ENCODE peak calls at places on chromosomes 16 and 17, in seven cellular contexts. One of them, this sample, is unnamed.

GRCh38 chr17:38773258-38773657 is 20.7 kb downstream of the PSMB3 start:
- DNase-seq in transverse colon: no peak
- DNase-seq in cardiac muscle cell: no peak
- DNase-seq in left ventricle myocardium inferior: no peak
- DNase-seq in A549: no peak
- DNase-seq in Caco-2: no peak
- DNase-seq in lower leg skin: no peak
- DNase-seq in this sample: no peak

GRCh38 chr17:35932576-35932975 is 2.0 kb upstream of the RDM1 start:
- DNase-seq in transverse colon: no peak
- DNase-seq in cardiac muscle cell: peak; percentile 62
- DNase-seq in left ventricle myocardium inferior: no peak
- DNase-seq in A549: no peak
- DNase-seq in Caco-2: no peak
- DNase-seq in lower leg skin: no peak
- DNase-seq in this sample: no peak

GRCh38 chr17:75587718-75588545 is at the start of gene MYO15B:
- DNase-seq in transverse colon: peak; percentile 71
- DNase-seq in cardiac muscle cell: peak; percentile 62
- DNase-seq in left ventricle myocardium inferior: peak; percentile 72
- DNase-seq in A549: no peak
- DNase-seq in Caco-2: no peak
- DNase-seq in lower leg skin: peak; percentile 91
- DNase-seq in this sample: no peak

GRCh38 chr17:13204607-13205237 is 186.9 kb upstream of the ELAC2 start:
- DNase-seq in transverse colon: no peak
- DNase-seq in cardiac muscle cell: no peak
- DNase-seq in left ventricle myocardium inferior: no peak
- DNase-seq in A549: no peak
- DNase-seq in Caco-2: peak; percentile 27
- DNase-seq in lower leg skin: no peak
- DNase-seq in this sample: no peak

GRCh38 chr17:75241502-75241901 is 19.9 kb downstream of the GGA3 start:
- DNase-seq in transverse colon: no peak
- DNase-seq in cardiac muscle cell: no peak
- DNase-seq in left ventricle myocardium inferior: no peak
- DNase-seq in A549: no peak
- DNase-seq in Caco-2: no peak
- DNase-seq in lower leg skin: no peak
- DNase-seq in this sample: no peak

GRCh38 chr17:15262291-15263205 is 2.6 kb downstream of the PMP22 start:
- DNase-seq in transverse colon: peak; percentile 85
- DNase-seq in cardiac muscle cell: peak; percentile 89
- DNase-seq in left ventricle myocardium inferior: peak; percentile 92
- DNase-seq in A549: peak; percentile 98
- DNase-seq in Caco-2: peak; percentile 46
- DNase-seq in lower leg skin: peak; percentile 97
- DNase-seq in this sample: peak; percentile 84

GRCh38 chr17:67137860-67138259 is 93.5 kb downstream of the CACNG1 start:
- DNase-seq in transverse colon: no peak
- DNase-seq in cardiac muscle cell: no peak
- DNase-seq in left ventricle myocardium inferior: no peak
- DNase-seq in A549: no peak
- DNase-seq in Caco-2: no peak
- DNase-seq in lower leg skin: no peak
- DNase-seq in this sample: no peak

GRCh38 chr16:14564323-14564722 is 65.7 kb downstream of the PARN start:
- DNase-seq in transverse colon: peak; percentile 54
- DNase-seq in cardiac muscle cell: no peak
- DNase-seq in left ventricle myocardium inferior: no peak
- DNase-seq in A549: peak; percentile 29
- DNase-seq in Caco-2: no peak
- DNase-seq in lower leg skin: no peak
- DNase-seq in this sample: no peak

GRCh38 chr16:30775381-30776099 is 11.5 kb downstream of the ZNF629 start:
- DNase-seq in transverse colon: peak; percentile 83
- DNase-seq in cardiac muscle cell: peak; percentile 86
- DNase-seq in left ventricle myocardium inferior: peak; percentile 87
- DNase-seq in A549: peak; percentile 88
- DNase-seq in Caco-2: peak; percentile 86
- DNase-seq in lower leg skin: peak; percentile 94
- DNase-seq in this sample: peak; percentile 83

GRCh38 chr17:30095507-30096244 is 20.9 kb upstream of the NSRP1 start:
- DNase-seq in transverse colon: no peak
- DNase-seq in cardiac muscle cell: peak; percentile 84
- DNase-seq in left ventricle myocardium inferior: no peak
- DNase-seq in A549: peak; percentile 79
- DNase-seq in Caco-2: no peak
- DNase-seq in lower leg skin: no peak
- DNase-seq in this sample: peak; percentile 82

GRCh38 chr16:11183035-11183812 is 72.8 kb downstream of the SOCS1 start:
- DNase-seq in transverse colon: peak; percentile 30
- DNase-seq in cardiac muscle cell: no peak
- DNase-seq in left ventricle myocardium inferior: no peak
- DNase-seq in A549: no peak
- DNase-seq in Caco-2: no peak
- DNase-seq in lower leg skin: no peak
- DNase-seq in this sample: no peak

GRCh38 chr16:70250748-70251650 is 741 bp downstream of the EXOSC6 start:
- DNase-seq in transverse colon: peak; percentile 51
- DNase-seq in cardiac muscle cell: peak; percentile 65
- DNase-seq in left ventricle myocardium inferior: no peak
- DNase-seq in A549: peak; percentile 61
- DNase-seq in Caco-2: peak; percentile 64
- DNase-seq in lower leg skin: peak; percentile 75
- DNase-seq in this sample: peak; percentile 28

GRCh38 chr17:63928172-63928666 is 3.9 kb downstream of the CD79B start:
- DNase-seq in transverse colon: no peak
- DNase-seq in cardiac muscle cell: no peak
- DNase-seq in left ventricle myocardium inferior: peak; percentile 6
- DNase-seq in A549: no peak
- DNase-seq in Caco-2: no peak
- DNase-seq in lower leg skin: no peak
- DNase-seq in this sample: no peak

GRCh38 chr16:17389392-17389791 is 81.4 kb downstream of the XYLT1 start:
- DNase-seq in transverse colon: no peak
- DNase-seq in cardiac muscle cell: no peak
- DNase-seq in left ventricle myocardium inferior: no peak
- DNase-seq in A549: no peak
- DNase-seq in Caco-2: no peak
- DNase-seq in lower leg skin: no peak
- DNase-seq in this sample: peak; percentile 87

GRCh38 chr16:12287796-12288536 is 311.4 kb downstream of the SNX29 start:
- DNase-seq in transverse colon: no peak
- DNase-seq in cardiac muscle cell: no peak
- DNase-seq in left ventricle myocardium inferior: no peak
- DNase-seq in A549: no peak
- DNase-seq in Caco-2: no peak
- DNase-seq in lower leg skin: no peak
- DNase-seq in this sample: no peak

GRCh38 chr17:37162800-37163199 is 213.0 kb upstream of the C17orf78 start:
- DNase-seq in transverse colon: no peak
- DNase-seq in cardiac muscle cell: no peak
- DNase-seq in left ventricle myocardium inferior: no peak
- DNase-seq in A549: no peak
- DNase-seq in Caco-2: no peak
- DNase-seq in lower leg skin: no peak
- DNase-seq in this sample: no peak
- TF ChIP-seq CTCF in transverse colon: no peak
- TF ChIP-seq CTCF in cardiac muscle cell: no peak
- TF ChIP-seq CTCF in left ventricle myocardium inferior: no peak
- TF ChIP-seq CTCF in A549: no peak
- TF ChIP-seq CTCF in Caco-2: no peak
- TF ChIP-seq CTCF in lower leg skin: no peak
- TF ChIP-seq CTCF in this sample: no peak

GRCh38 chr16:49556252-49557069 is 182.9 kb downstream of the C16orf78 start:
- DNase-seq in transverse colon: no peak
- DNase-seq in cardiac muscle cell: peak; percentile 65
- DNase-seq in left ventricle myocardium inferior: no peak
- DNase-seq in A549: peak; percentile 31
- DNase-seq in Caco-2: no peak
- DNase-seq in lower leg skin: no peak
- DNase-seq in this sample: no peak
- TF ChIP-seq CTCF in transverse colon: peak; percentile 34
- TF ChIP-seq CTCF in cardiac muscle cell: peak; percentile 69
- TF ChIP-seq CTCF in left ventricle myocardium inferior: peak; percentile 68
- TF ChIP-seq CTCF in A549: peak; percentile 24
- TF ChIP-seq CTCF in Caco-2: peak; percentile 73
- TF ChIP-seq CTCF in lower leg skin: no peak
- TF ChIP-seq CTCF in this sample: peak; percentile 45

GRCh38 chr16:6570520-6570919 is 762.1 kb upstream of the RBFOX1 start:
- DNase-seq in transverse colon: no peak
- DNase-seq in cardiac muscle cell: no peak
- DNase-seq in left ventricle myocardium inferior: no peak
- DNase-seq in A549: no peak
- DNase-seq in Caco-2: no peak
- DNase-seq in lower leg skin: no peak
- DNase-seq in this sample: no peak

GRCh38 chr16:6571044-6571443 is 761.6 kb upstream of the RBFOX1 start:
- DNase-seq in transverse colon: no peak
- DNase-seq in cardiac muscle cell: no peak
- DNase-seq in left ventricle myocardium inferior: no peak
- DNase-seq in A549: no peak
- DNase-seq in Caco-2: no peak
- DNase-seq in lower leg skin: no peak
- DNase-seq in this sample: no peak

GRCh38 chr16:6576646-6577045 is 756.0 kb upstream of the RBFOX1 start:
- DNase-seq in transverse colon: no peak
- DNase-seq in cardiac muscle cell: no peak
- DNase-seq in left ventricle myocardium inferior: no peak
- DNase-seq in A549: no peak
- DNase-seq in Caco-2: no peak
- DNase-seq in lower leg skin: no peak
- DNase-seq in this sample: no peak

GRCh38 chr16:6574146-6574545 is 758.5 kb upstream of the RBFOX1 start:
- DNase-seq in transverse colon: no peak
- DNase-seq in cardiac muscle cell: no peak
- DNase-seq in left ventricle myocardium inferior: no peak
- DNase-seq in A549: no peak
- DNase-seq in Caco-2: no peak
- DNase-seq in lower leg skin: no peak
- DNase-seq in this sample: no peak

GRCh38 chr16:6573577-6573976 is 759.1 kb upstream of the RBFOX1 start:
- DNase-seq in transverse colon: peak; percentile 28
- DNase-seq in cardiac muscle cell: no peak
- DNase-seq in left ventricle myocardium inferior: peak; percentile 14
- DNase-seq in A549: no peak
- DNase-seq in Caco-2: peak; percentile 35
- DNase-seq in lower leg skin: no peak
- DNase-seq in this sample: no peak
- TF ChIP-seq CTCF in transverse colon: no peak
- TF ChIP-seq CTCF in cardiac muscle cell: no peak
- TF ChIP-seq CTCF in left ventricle myocardium inferior: peak; percentile 23
- TF ChIP-seq CTCF in A549: no peak
- TF ChIP-seq CTCF in Caco-2: peak; percentile 32
- TF ChIP-seq CTCF in lower leg skin: no peak
- TF ChIP-seq CTCF in this sample: no peak

GRCh38 chr16:88701541-88702363 is 4.5 kb downstream of the RNF166 start:
- DNase-seq in transverse colon: no peak
- DNase-seq in cardiac muscle cell: no peak
- DNase-seq in left ventricle myocardium inferior: no peak
- DNase-seq in A549: no peak
- DNase-seq in Caco-2: no peak
- DNase-seq in lower leg skin: no peak
- DNase-seq in this sample: no peak
- TF ChIP-seq CTCF in transverse colon: no peak
- TF ChIP-seq CTCF in cardiac muscle cell: no peak
- TF ChIP-seq CTCF in left ventricle myocardium inferior: no peak
- TF ChIP-seq CTCF in A549: no peak
- TF ChIP-seq CTCF in Caco-2: no peak
- TF ChIP-seq CTCF in lower leg skin: no peak
- TF ChIP-seq CTCF in this sample: no peak

GRCh38 chr17:47848198-47848513 is 2.8 kb downstream of the SP6 start:
- DNase-seq in transverse colon: no peak
- DNase-seq in cardiac muscle cell: no peak
- DNase-seq in left ventricle myocardium inferior: no peak
- DNase-seq in A549: no peak
- DNase-seq in Caco-2: no peak
- DNase-seq in lower leg skin: no peak
- DNase-seq in this sample: no peak

GRCh38 chr17:47850373-47850691 is 631 bp downstream of the SP6 start:
- DNase-seq in transverse colon: no peak
- DNase-seq in cardiac muscle cell: no peak
- DNase-seq in left ventricle myocardium inferior: no peak
- DNase-seq in A549: no peak
- DNase-seq in Caco-2: no peak
- DNase-seq in lower leg skin: no peak
- DNase-seq in this sample: no peak

GRCh38 chr17:47846741-47847340 is 4.1 kb downstream of the SP6 start:
- DNase-seq in transverse colon: no peak
- DNase-seq in cardiac muscle cell: no peak
- DNase-seq in left ventricle myocardium inferior: no peak
- DNase-seq in A549: no peak
- DNase-seq in Caco-2: no peak
- DNase-seq in lower leg skin: no peak
- DNase-seq in this sample: no peak

GRCh38 chr17:47844814-47845453 is 3.9 kb upstream of the SCRN2 start:
- DNase-seq in transverse colon: no peak
- DNase-seq in cardiac muscle cell: peak; percentile 44
- DNase-seq in left ventricle myocardium inferior: no peak
- DNase-seq in A549: no peak
- DNase-seq in Caco-2: no peak
- DNase-seq in lower leg skin: no peak
- DNase-seq in this sample: peak; percentile 36

DNA sequence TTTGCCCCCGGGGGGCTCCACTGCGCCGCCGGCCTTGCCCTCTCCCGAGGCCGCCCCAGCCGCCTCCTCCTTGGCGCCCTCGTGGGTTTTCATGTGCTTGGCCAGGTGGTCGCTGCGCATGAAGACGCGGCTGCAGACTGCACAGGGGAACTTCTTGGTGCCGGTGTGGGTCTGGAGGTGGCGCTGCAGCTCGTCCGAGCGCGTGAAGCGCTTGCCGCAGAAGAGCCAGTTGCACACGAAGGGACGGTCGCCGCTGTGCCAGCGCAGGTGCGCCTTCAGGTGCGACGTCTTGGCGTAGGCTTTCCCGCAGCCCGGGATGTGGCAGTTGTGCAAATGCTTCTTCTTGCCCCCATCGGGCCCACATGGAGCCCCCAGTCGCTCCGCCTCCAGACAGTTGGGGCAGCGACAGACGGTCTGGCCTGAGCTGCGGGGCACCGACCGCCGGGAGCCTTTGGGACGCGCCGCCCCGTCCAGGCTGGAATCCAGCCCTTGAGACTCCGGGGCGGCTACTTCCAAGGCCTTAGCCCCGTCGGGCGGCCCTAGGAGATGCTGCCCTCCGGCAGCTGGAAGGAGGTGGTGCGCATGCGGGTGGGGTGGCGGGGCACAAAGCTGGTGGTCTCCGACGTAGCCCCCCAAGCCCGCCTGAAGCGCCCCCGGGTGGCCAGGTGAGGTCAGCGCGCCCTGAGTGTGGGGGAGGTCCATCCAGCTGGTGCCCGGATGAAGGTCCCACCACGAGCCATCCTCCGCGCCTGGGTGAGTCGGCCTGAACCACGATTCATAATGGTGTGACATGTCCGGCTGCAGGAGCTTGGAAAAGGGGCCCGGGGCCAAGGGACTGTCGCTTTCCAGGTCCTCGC is 3.4 kb downstream of the SP6 start:
- DNase-seq in transverse colon: no peak
- DNase-seq in cardiac muscle cell: no peak
- DNase-seq in left ventricle myocardium inferior: no peak
- DNase-seq in A549: no peak
- DNase-seq in Caco-2: no peak
- DNase-seq in lower leg skin: no peak
- DNase-seq in this sample: no peak
- TF ChIP-seq CTCF in transverse colon: peak; percentile 6
- TF ChIP-seq CTCF in cardiac muscle cell: peak; percentile 9
- TF ChIP-seq CTCF in left ventricle myocardium inferior: peak; percentile 38
- TF ChIP-seq CTCF in A549: no peak
- TF ChIP-seq CTCF in Caco-2: peak; percentile 53
- TF ChIP-seq CTCF in lower leg skin: no peak
- TF ChIP-seq CTCF in this sample: peak; percentile 35

This sample was measured in HFFc6.